ENCODE peak calls at places on chromosomes 12 and 14, in six cellular contexts. G is SW 1271, D is NCI-H2081, R is GM23248, B is frontal cortex, T is NCI-H774. H is an unnamed sample.

GRCh38 chr12:105085537-105085936 is 1.3 kb upstream of the ALDH1L2 start:
- DNase-seq in G (no peak), D (no peak), R (peak), B (no peak), T (no peak), H (no peak)

GRCh38 chr12:14443531-14443930 is 78.0 kb downstream of the ATF7IP start:
- DNase-seq in G (no peak), D (no peak), R (peak), B (no peak), T (no peak), H (no peak)

GRCh38 chr12:66168410-66168809 is 1.4 kb downstream of the TMBIM4 start:
- DNase-seq in G (no peak), D (peak), R (peak), B (no peak), T (no peak), H (no peak)

GRCh38 chr14:74019743-74020142 is 594 bp downstream of the BBOF1 start:
- DNase-seq in G (no peak), D (no peak), R (peak), B (no peak), T (no peak), H (no peak)

GRCh38 chr14:55297611-55298323 is 26.5 kb downstream of the FBXO34 start:
- DNase-seq in G (no peak), D (no peak), R (no peak), B (no peak), T (no peak), H (no peak)

GRCh38 chr14:60723218-60724079 is 702 bp downstream of the SIX4 start:
- DNase-seq in G (peak), D (peak), R (peak), B (peak), T (no peak), H (peak)

GRCh38 chr14:24052656-24053547 is 1.1 kb downstream of the CARMIL3 start:
- DNase-seq in G (no peak), D (no peak), R (peak), B (no peak), T (no peak), H (peak)

GRCh38 chr12:48292030-48292429 is 58.7 kb downstream of the ZNF641 start:
- DNase-seq in G (no peak), D (no peak), R (no peak), B (no peak), T (no peak), H (no peak)

GRCh38 chr14:33175951-33176350 is 237.3 kb downstream of the NPAS3 start:
- DNase-seq in G (no peak), D (no peak), R (no peak), B (no peak), T (no peak), H (no peak)

GRCh38 chr14:87076146-87076545 is 916.8 kb downstream of the GALC start:
- DNase-seq in G (no peak), D (no peak), R (no peak), B (no peak), T (no peak), H (no peak)